ENCODE peak calls at places on chromosomes 13 and 19, in seven cellular contexts. V is astrocyte; K is transverse colon; O is CD4-positive, alpha-beta T cell; F is PC-9; I is ovary; U is CD8-positive, alpha-beta T cell. J is an unnamed sample.

GRCh38 chr13:79241697-79242096 is 164.4 kb downstream of the RBM26 start:
- DNase-seq in V (no peak), K (no peak), O (no peak), F (no peak), I (no peak), U (no peak), J (no peak)

GRCh38 chr13:114142640-114143490 is 10.4 kb upstream of the RASA3 start:
- DNase-seq in V (no peak), K (peak; percentile 78), O (peak; percentile 79), F (no peak), I (no peak), U (peak; percentile 89), J (no peak)

GRCh38 chr13:40084934-40085333 is 429.5 kb downstream of the COG6 start:
- DNase-seq in V (no peak), K (no peak), O (no peak), F (no peak), I (no peak), U (no peak), J (no peak)

GRCh38 chr13:113653264-113654174 is 4.5 kb downstream of the ATP4B start:
- DNase-seq in V (no peak), K (peak; percentile 3), O (peak; percentile 33), F (no peak), I (no peak), U (no peak), J (no peak)

GRCh38 chr13:51834581-51835158 is 10.3 kb downstream of the TMEM272 start:
- DNase-seq in V (no peak), K (no peak), O (no peak), F (no peak), I (no peak), U (no peak), J (no peak)

GRCh38 chr13:73722120-73722519 is 412.1 kb downstream of the KLF12 start:
- DNase-seq in V (peak; percentile 82), K (no peak), O (no peak), F (peak; percentile 66), I (no peak), U (no peak), J (no peak)

GRCh38 chr19:58038688-58039204 is 4.9 kb downstream of the ZSCAN1 start:
- DNase-seq in V (no peak), K (no peak), O (no peak), F (no peak), I (no peak), U (no peak), J (no peak)

GRCh38 chr19:40663712-40664692 is 26.4 kb downstream of the NUMBL start:
- DNase-seq in V (peak; percentile 44), K (no peak), O (no peak), F (no peak), I (peak; percentile 47), U (no peak), J (no peak)

GRCh38 chr13:34734932-34735331 is 207.1 kb upstream of the NBEA start:
- DNase-seq in V (no peak), K (no peak), O (no peak), F (no peak), I (no peak), U (no peak), J (no peak)

GRCh38 chr19:7905298-7905697 is 1.6 kb downstream of the MAP2K7 start:
- DNase-seq in V (no peak), K (peak; percentile 7), O (no peak), F (no peak), I (peak; percentile 33), U (no peak), J (no peak)

GRCh38 chr19:51701468-51702100 is 8.5 kb downstream of the SPACA6 start:
- DNase-seq in V (no peak), K (no peak), O (no peak), F (no peak), I (no peak), U (no peak), J (peak; percentile 26)

GRCh38 chr13:73187106-73187505 is 128.3 kb downstream of the KLF5 start:
- DNase-seq in V (no peak), K (no peak), O (no peak), F (no peak), I (no peak), U (no peak), J (no peak)

GRCh38 chr13:99313473-99313872 is 6.3 kb upstream of the GPR183 start:
- DNase-seq in V (no peak), K (no peak), O (no peak), F (no peak), I (no peak), U (no peak), J (no peak)

GRCh38 chr13:114339779-114340534 is 25.7 kb downstream of the CHAMP1 start:
- DNase-seq in V (no peak), K (peak; percentile 59), O (no peak), F (peak; percentile 53), I (no peak), U (peak; percentile 59), J (no peak)

GRCh38 chr19:15324791-15325519 is 7.4 kb downstream of the BRD4 start:
- DNase-seq in V (no peak), K (no peak), O (no peak), F (no peak), I (no peak), U (no peak), J (no peak)

GRCh38 chr13:51958217-51958547 is 53.1 kb downstream of the ATP7B start:
- DNase-seq in V (no peak), K (peak; percentile 85), O (no peak), F (peak; percentile 59), I (no peak), U (no peak), J (peak; percentile 58)

GRCh38 chr13:102846261-102847015 is 606 bp downstream of the ERCC5 start:
- DNase-seq in V (peak; percentile 18), K (peak; percentile 60), O (peak; percentile 51), F (peak; percentile 39), I (peak; percentile 37), U (peak; percentile 60), J (peak; percentile 34)

GRCh38 chr19:7288131-7288530 is 6.1 kb downstream of the INSR start:
- DNase-seq in V (no peak), K (no peak), O (no peak), F (no peak), I (no peak), U (no peak), J (no peak)

GRCh38 chr19:33818426-33818825 is 21.8 kb downstream of the KCTD15 start:
- DNase-seq in V (no peak), K (no peak), O (no peak), F (no peak), I (no peak), U (no peak), J (no peak)

GRCh38 chr13:113777311-113778260 is 18.6 kb downstream of the TMEM255B start:
- DNase-seq in V (no peak), K (no peak), O (no peak), F (no peak), I (no peak), U (no peak), J (peak; percentile 68)

GRCh38 chr19:19460761-19461265 is 54.5 kb downstream of the TSSK6 start:
- DNase-seq in V (no peak), K (peak; percentile 52), O (peak; percentile 67), F (no peak), I (no peak), U (peak; percentile 79), J (no peak)

DNA sequence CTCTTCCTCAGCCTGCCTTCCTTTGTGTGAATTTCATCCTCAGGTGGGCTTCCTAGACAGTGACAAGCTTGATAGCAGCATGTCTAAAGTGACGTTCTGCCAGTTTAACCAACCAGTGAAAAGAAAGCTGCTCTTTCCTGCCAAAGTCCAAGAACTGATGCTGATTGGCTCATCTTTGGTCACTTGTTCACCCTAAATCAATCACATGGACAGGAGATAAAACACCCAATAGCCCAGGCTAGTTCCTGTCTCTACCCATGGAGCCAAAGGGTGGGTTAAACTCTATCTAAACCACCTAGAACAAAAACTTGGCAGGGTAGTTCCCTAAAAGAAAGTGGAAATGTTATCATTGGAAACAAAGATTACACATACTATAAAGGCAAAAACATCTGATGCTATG is 50.8 kb downstream of the GPALPP1 start:
- DNase-seq in V (no peak), K (no peak), O (no peak), F (no peak), I (no peak), U (no peak), J (no peak)
- TF ChIP-seq CTCF in V (no peak), K (no peak), O (no peak), F (no peak), I (no peak), U (no peak), J (no peak)

GRCh38 chr13:32595306-32595705 is 9.1 kb downstream of the PDS5B start:
- DNase-seq in V (no peak), K (no peak), O (no peak), F (no peak), I (no peak), U (no peak), J (no peak)
- H3K9me3 ChIP-seq in V (no peaks in the 10 kb centered on the region), K (no peaks in the 10 kb centered on the region), O (peaks cover 5% of the 10 kb centered on the region), F (no peaks in the 10 kb centered on the region), I (no peaks in the 10 kb centered on the region), U (no peaks in the 10 kb centered on the region), J (peaks cover 7% of the 10 kb centered on the region)

GRCh38 chr19:49422407-49423277 is 599 bp downstream of the PTH2 start:
- DNase-seq in V (no peak), K (no peak), O (no peak), F (no peak), I (no peak), U (no peak), J (no peak)
- TF ChIP-seq CTCF in V (no peak), K (peak; percentile 42), O (peak; percentile 45), F (no peak), I (no peak), U (peak; percentile 54), J (peak; percentile 29)

GRCh38 chr19:57031156-57031555 is 88.6 kb upstream of the USP29 start:
- DNase-seq in V (no peak), K (no peak), O (no peak), F (no peak), I (no peak), U (no peak), J (no peak)
- H3K9me3 ChIP-seq in V (peaks cover 3% of the 10 kb centered on the region), K (peaks cover 18% of the 10 kb centered on the region), O (peaks cover 17% of the 10 kb centered on the region), F (no peaks in the 10 kb centered on the region), I (no peaks in the 10 kb centered on the region), U (peaks cover 6% of the 10 kb centered on the region), J (peaks cover 8% of the 10 kb centered on the region)

GRCh38 chr19:2362039-2362969 is 2.2 kb downstream of the TMPRSS9 start:
- DNase-seq in V (no peak), K (no peak), O (no peak), F (no peak), I (no peak), U (no peak), J (no peak)

GRCh38 chr19:2361259-2362038 is 1.4 kb downstream of the TMPRSS9 start:
- DNase-seq in V (no peak), K (no peak), O (no peak), F (no peak), I (no peak), U (no peak), J (no peak)

GRCh38 chr19:2359992-2360875 is at the start of gene TMPRSS9:
- DNase-seq in V (no peak), K (no peak), O (no peak), F (no peak), I (peak; percentile 16), U (no peak), J (no peak)

GRCh38 chr19:2362970-2363300 is 2.9 kb downstream of the TMPRSS9 start:
- DNase-seq in V (no peak), K (no peak), O (no peak), F (no peak), I (no peak), U (no peak), J (no peak)

GRCh38 chr19:2360876-2361232 is 789 bp downstream of the TMPRSS9 start:
- DNase-seq in V (no peak), K (no peak), O (no peak), F (no peak), I (no peak), U (no peak), J (no peak)
- TF ChIP-seq CTCF in V (no peak), K (no peak), O (no peak), F (no peak), I (no peak), U (no peak), J (no peak)

GRCh38 chr19:21158523-21159135 is 16.8 kb downstream of the ZNF431 start:
- DNase-seq in V (peak; percentile 72), K (no peak), O (no peak), F (no peak), I (no peak), U (no peak), J (no peak)
- H3K9me3 ChIP-seq in V (no peaks in the 10 kb centered on the region), K (no peaks in the 10 kb centered on the region), O (no peaks in the 10 kb centered on the region), F (no peaks in the 10 kb centered on the region), I (no peaks in the 10 kb centered on the region), U (no peaks in the 10 kb centered on the region), J (peaks cover 5% of the 10 kb centered on the region)

J was measured in Caco-2.